ENCODE peak calls at places on chromosomes 16 and 17, in seven cellular contexts. One of them, this sample, is unnamed.

GRCh38 chr17:74115586-74115985 is 87.9 kb upstream of the RPL38 start:
- DNase-seq in GM23338: no peak
- DNase-seq in MM.1S: no peak
- DNase-seq in mammary epithelial cell: no peak
- DNase-seq in PC-9: no peak
- DNase-seq in neural progenitor cell: no peak
- DNase-seq in HCT116: no peak
- DNase-seq in this sample: no peak

GRCh38 chr17:78022425-78022824 is 63.9 kb downstream of the TNRC6C start:
- DNase-seq in GM23338: no peak
- DNase-seq in MM.1S: no peak
- DNase-seq in mammary epithelial cell: no peak
- DNase-seq in PC-9: no peak
- DNase-seq in neural progenitor cell: no peak
- DNase-seq in HCT116: no peak
- DNase-seq in this sample: peak; percentile 83

GRCh38 chr16:14658063-14658462 is 25.3 kb downstream of the BFAR start:
- DNase-seq in GM23338: no peak
- DNase-seq in MM.1S: peak; percentile 66
- DNase-seq in mammary epithelial cell: peak; percentile 67
- DNase-seq in PC-9: no peak
- DNase-seq in neural progenitor cell: no peak
- DNase-seq in HCT116: no peak
- DNase-seq in this sample: no peak

GRCh38 chr17:55433629-55434422 is 12.2 kb upstream of the MMD start:
- DNase-seq in GM23338: no peak
- DNase-seq in MM.1S: no peak
- DNase-seq in mammary epithelial cell: peak; percentile 93
- DNase-seq in PC-9: peak; percentile 64
- DNase-seq in neural progenitor cell: no peak
- DNase-seq in HCT116: no peak
- DNase-seq in this sample: peak; percentile 93

GRCh38 chr17:82300707-82301270 is 16.6 kb downstream of the CD7 start:
- DNase-seq in GM23338: peak; percentile 79
- DNase-seq in MM.1S: peak; percentile 60
- DNase-seq in mammary epithelial cell: peak; percentile 65
- DNase-seq in PC-9: no peak
- DNase-seq in neural progenitor cell: peak; percentile 72
- DNase-seq in HCT116: no peak
- DNase-seq in this sample: peak; percentile 72

GRCh38 chr17:42708588-42708987 is 26.3 kb downstream of the CNTNAP1 start:
- DNase-seq in GM23338: no peak
- DNase-seq in MM.1S: no peak
- DNase-seq in mammary epithelial cell: no peak
- DNase-seq in PC-9: no peak
- DNase-seq in neural progenitor cell: no peak
- DNase-seq in HCT116: no peak
- DNase-seq in this sample: no peak

GRCh38 chr17:17303010-17303846 is at the start of gene NT5M:
- DNase-seq in GM23338: peak; percentile 90
- DNase-seq in MM.1S: peak; percentile 88
- DNase-seq in mammary epithelial cell: peak; percentile 59
- DNase-seq in PC-9: peak; percentile 67
- DNase-seq in neural progenitor cell: peak; percentile 92
- DNase-seq in HCT116: no peak
- DNase-seq in this sample: peak; percentile 92

GRCh38 chr17:7081341-7082062 is 1.5 kb upstream of the CLEC10A start:
- DNase-seq in GM23338: no peak
- DNase-seq in MM.1S: peak; percentile 21
- DNase-seq in mammary epithelial cell: no peak
- DNase-seq in PC-9: no peak
- DNase-seq in neural progenitor cell: no peak
- DNase-seq in HCT116: no peak
- DNase-seq in this sample: no peak

GRCh38 chr16:22646948-22647556 is 136.4 kb downstream of the NPIPB5 start:
- DNase-seq in GM23338: no peak
- DNase-seq in MM.1S: no peak
- DNase-seq in mammary epithelial cell: no peak
- DNase-seq in PC-9: no peak
- DNase-seq in neural progenitor cell: no peak
- DNase-seq in HCT116: no peak
- DNase-seq in this sample: no peak

GRCh38 chr17:77495575-77495974 is 354.8 kb downstream of the SEC14L1 start:
- DNase-seq in GM23338: no peak
- DNase-seq in MM.1S: no peak
- DNase-seq in mammary epithelial cell: no peak
- DNase-seq in PC-9: no peak
- DNase-seq in neural progenitor cell: no peak
- DNase-seq in HCT116: no peak
- DNase-seq in this sample: no peak

GRCh38 chr16:88449267-88449561 is 3.9 kb upstream of the ZFPM1 start:
- DNase-seq in GM23338: no peak
- DNase-seq in MM.1S: no peak
- DNase-seq in mammary epithelial cell: no peak
- DNase-seq in PC-9: peak; percentile 30
- DNase-seq in neural progenitor cell: no peak
- DNase-seq in HCT116: no peak
- DNase-seq in this sample: peak; percentile 30

GRCh38 chr16:4307215-4308037 is 8.4 kb upstream of the GLIS2 start:
- DNase-seq in GM23338: peak; percentile 98
- DNase-seq in MM.1S: peak; percentile 97
- DNase-seq in mammary epithelial cell: peak; percentile 95
- DNase-seq in PC-9: peak; percentile 99
- DNase-seq in neural progenitor cell: peak; percentile 97
- DNase-seq in HCT116: peak; percentile 92
- DNase-seq in this sample: peak; percentile 93

GRCh38 chr16:27436065-27436464 is 34.1 kb downstream of the IL21R start:
- DNase-seq in GM23338: no peak
- DNase-seq in MM.1S: no peak
- DNase-seq in mammary epithelial cell: no peak
- DNase-seq in PC-9: no peak
- DNase-seq in neural progenitor cell: no peak
- DNase-seq in HCT116: no peak
- DNase-seq in this sample: no peak

DNA sequence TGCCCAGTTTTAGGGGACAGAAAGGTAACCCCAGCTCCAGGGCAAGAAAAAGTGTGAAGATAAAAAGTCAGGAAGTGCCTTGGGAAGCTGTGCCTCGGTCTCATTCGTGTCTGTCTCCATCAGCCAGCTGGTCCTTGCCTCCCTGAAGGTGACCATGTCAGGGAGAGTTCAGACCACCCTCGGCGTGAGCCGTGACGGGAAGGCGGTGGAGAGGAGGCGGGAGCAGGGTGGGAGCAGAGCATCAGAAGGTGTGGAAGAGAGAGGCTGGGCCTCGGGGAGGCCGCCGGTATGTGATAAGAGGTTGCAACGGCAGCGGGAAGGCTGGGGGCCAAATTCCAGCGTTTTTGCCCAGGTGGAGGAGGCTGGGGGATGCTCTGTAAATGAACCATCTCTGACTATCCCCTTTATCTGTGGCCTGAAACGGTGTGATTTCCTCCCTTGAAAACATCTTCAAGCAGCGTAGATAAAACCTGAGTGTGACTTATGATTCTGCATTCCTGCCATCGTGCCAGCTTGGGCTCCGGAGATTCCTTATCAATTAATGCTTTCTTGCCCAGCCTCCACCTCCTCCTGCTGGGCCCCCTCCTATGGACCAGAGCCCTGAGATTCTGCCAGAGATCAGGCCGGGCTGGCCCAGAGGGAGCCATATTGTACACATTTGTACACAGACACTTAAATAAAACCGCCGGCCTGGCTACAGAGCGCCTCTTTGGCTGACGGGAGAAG is 251.8 kb downstream of the IRF8 start:
- DNase-seq in GM23338: no peak
- DNase-seq in MM.1S: no peak
- DNase-seq in mammary epithelial cell: no peak
- DNase-seq in PC-9: no peak
- DNase-seq in neural progenitor cell: no peak
- DNase-seq in HCT116: no peak
- DNase-seq in this sample: no peak
- H3K27ac ChIP-seq in GM23338: no peak overlapping the region
- H3K27ac ChIP-seq in MM.1S: no peak overlapping the region
- H3K27ac ChIP-seq in mammary epithelial cell: no peak overlapping the region
- H3K27ac ChIP-seq in PC-9: no peak overlapping the region
- H3K27ac ChIP-seq in neural progenitor cell: no peak overlapping the region
- H3K27ac ChIP-seq in HCT116: no peak overlapping the region
- H3K27ac ChIP-seq in this sample: no peak overlapping the region

DNA sequence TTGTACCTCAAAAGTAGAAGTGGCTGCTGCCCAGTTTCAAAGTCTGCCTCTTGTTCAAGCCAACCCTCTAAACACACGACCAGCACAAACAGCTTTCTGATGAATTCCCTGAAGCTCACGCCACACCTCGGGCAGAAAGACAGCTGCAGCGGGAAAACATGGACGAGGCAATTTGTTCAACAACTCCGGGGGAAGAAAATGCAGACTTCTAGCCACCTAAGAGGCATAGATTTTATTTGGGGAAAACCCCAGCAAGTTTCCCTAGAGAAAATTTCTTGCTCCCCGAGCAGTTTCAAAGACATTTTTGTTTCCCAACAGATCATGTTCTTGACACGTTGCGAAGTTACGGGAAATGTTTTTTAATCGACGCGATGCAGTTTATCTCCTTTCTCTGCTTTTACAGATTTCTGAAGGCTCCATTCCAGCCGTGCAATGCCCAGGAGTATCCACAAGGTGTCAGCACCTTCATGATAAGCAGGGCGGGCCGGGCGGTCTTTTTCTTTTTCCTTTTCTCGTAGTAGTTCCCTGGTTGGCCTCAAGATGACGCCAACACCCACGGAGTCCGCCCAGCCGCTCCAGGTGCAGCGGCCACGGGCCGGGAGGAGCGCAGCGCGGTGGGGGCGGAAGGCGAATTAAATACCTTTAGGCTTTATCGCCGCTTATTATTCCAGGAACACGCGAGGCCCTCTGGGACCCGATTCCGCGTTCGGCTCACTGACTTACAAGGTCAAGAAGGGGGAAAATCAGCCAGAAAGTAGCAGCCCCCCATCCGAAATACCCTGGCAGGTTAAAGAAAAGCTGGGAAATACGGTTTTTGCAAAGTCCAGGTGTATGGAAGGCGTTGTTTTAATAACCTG is 2.9 kb upstream of the FOXC2 start:
- DNase-seq in GM23338: peak; percentile 96
- DNase-seq in MM.1S: peak; percentile 73
- DNase-seq in mammary epithelial cell: peak; percentile 81
- DNase-seq in PC-9: peak; percentile 82
- DNase-seq in neural progenitor cell: peak; percentile 95
- DNase-seq in HCT116: peak; percentile 92
- DNase-seq in this sample: peak; percentile 93
- TF ChIP-seq EZH2 in GM23338: peak; percentile 53
- TF ChIP-seq EZH2 in MM.1S: no peak
- TF ChIP-seq EZH2 in mammary epithelial cell: no peak
- TF ChIP-seq EZH2 in PC-9: no peak
- TF ChIP-seq EZH2 in neural progenitor cell: peak; percentile 4
- TF ChIP-seq EZH2 in HCT116: no peak
- TF ChIP-seq EZH2 in this sample: no peak

GRCh38 chr16:81570189-81570846 is 125.7 kb downstream of the CMIP start:
- DNase-seq in GM23338: no peak
- DNase-seq in MM.1S: no peak
- DNase-seq in mammary epithelial cell: no peak
- DNase-seq in PC-9: no peak
- DNase-seq in neural progenitor cell: no peak
- DNase-seq in HCT116: no peak
- DNase-seq in this sample: no peak

GRCh38 chr16:81567087-81567486 is 122.5 kb downstream of the CMIP start:
- DNase-seq in GM23338: no peak
- DNase-seq in MM.1S: no peak
- DNase-seq in mammary epithelial cell: no peak
- DNase-seq in PC-9: no peak
- DNase-seq in neural progenitor cell: no peak
- DNase-seq in HCT116: no peak
- DNase-seq in this sample: no peak

GRCh38 chr16:81567987-81568748 is 123.6 kb downstream of the CMIP start:
- DNase-seq in GM23338: no peak
- DNase-seq in MM.1S: no peak
- DNase-seq in mammary epithelial cell: peak; percentile 81
- DNase-seq in PC-9: peak; percentile 89
- DNase-seq in neural progenitor cell: no peak
- DNase-seq in HCT116: no peak
- DNase-seq in this sample: peak; percentile 88

GRCh38 chr16:81569361-81570034 is 124.9 kb downstream of the CMIP start:
- DNase-seq in GM23338: no peak
- DNase-seq in MM.1S: no peak
- DNase-seq in mammary epithelial cell: no peak
- DNase-seq in PC-9: no peak
- DNase-seq in neural progenitor cell: no peak
- DNase-seq in HCT116: no peak
- DNase-seq in this sample: no peak

DNA sequence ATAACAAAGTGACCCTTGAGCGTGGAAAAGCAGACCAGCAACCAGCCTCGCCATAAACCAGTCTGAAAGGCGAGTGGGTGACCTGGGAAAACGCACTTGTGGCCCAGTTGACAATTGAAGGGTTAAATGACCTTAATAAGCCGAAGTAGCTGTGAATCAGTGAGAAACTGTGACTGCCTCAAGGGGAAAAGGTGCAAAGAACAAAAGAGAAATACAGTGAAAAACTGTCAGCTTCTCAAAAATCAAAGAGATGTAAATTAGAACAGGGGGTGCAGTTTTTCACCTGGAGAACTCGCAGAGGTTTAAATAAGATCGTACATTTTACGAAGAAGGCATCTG is 124.1 kb downstream of the CMIP start:
- DNase-seq in GM23338: no peak
- DNase-seq in MM.1S: no peak
- DNase-seq in mammary epithelial cell: no peak
- DNase-seq in PC-9: no peak
- DNase-seq in neural progenitor cell: no peak
- DNase-seq in HCT116: no peak
- DNase-seq in this sample: no peak
- H3K27ac ChIP-seq in GM23338: no peak overlapping the region
- H3K27ac ChIP-seq in MM.1S: no peak overlapping the region
- H3K27ac ChIP-seq in mammary epithelial cell: peak overlapping the region; percentile 76
- H3K27ac ChIP-seq in PC-9: peak overlapping the region; percentile 76
- H3K27ac ChIP-seq in neural progenitor cell: no peak overlapping the region
- H3K27ac ChIP-seq in HCT116: peak overlapping the region; percentile 65
- H3K27ac ChIP-seq in this sample: peak overlapping the region; percentile 54

DNA sequence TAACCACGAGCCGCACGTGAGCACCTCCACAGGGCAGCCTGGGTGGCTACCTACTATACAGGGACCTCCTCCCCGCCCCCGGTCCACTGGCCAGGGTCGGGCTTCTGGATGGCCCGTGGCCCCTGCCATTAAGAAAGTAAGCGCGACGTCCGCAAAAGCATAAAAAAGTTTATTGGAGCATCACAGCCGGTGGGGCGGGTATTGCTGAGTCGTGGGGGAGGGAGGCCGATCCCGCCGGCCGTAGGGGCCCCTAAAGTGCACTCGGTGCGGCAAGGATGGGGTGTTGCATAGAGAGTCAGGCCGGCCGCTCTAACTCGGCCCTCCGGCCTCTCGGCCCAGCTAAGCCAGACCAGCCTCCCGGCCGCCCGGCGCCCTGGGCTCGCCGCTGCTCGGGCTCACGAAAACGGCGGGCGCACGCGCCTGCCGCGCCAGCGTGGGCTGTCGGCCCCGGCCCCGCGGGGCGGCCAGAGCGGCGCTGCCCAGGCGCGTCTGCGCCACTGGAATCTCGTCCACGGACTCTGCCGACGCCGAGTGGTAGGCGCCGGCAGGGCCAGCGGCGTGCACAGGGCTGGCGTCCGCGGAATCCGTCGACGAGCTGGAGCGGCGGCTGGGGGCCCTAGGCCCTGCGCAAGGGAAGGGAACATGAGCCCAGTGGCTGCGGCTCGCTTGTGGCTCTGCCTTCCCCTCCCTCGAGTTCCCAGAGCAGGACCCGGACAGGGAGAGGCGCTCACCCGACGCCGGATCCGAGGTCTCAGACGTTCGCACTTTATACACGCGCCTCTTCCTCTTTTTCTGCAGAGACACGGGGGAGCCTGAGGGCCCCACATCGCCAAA is 1.2 kb upstream of the TPPP3 start:
- DNase-seq in GM23338: peak; percentile 69
- DNase-seq in MM.1S: no peak
- DNase-seq in mammary epithelial cell: no peak
- DNase-seq in PC-9: no peak
- DNase-seq in neural progenitor cell: peak; percentile 72
- DNase-seq in HCT116: no peak
- DNase-seq in this sample: peak; percentile 53
- TF ChIP-seq EZH2 in GM23338: peak; percentile 67
- TF ChIP-seq EZH2 in MM.1S: no peak
- TF ChIP-seq EZH2 in mammary epithelial cell: no peak
- TF ChIP-seq EZH2 in PC-9: no peak
- TF ChIP-seq EZH2 in neural progenitor cell: peak; percentile 98
- TF ChIP-seq EZH2 in HCT116: no peak
- TF ChIP-seq EZH2 in this sample: peak; percentile 48

This sample was measured in GM23248.